ENCODE peak calls at places on chromosome 13, in five cellular contexts. X is mammary epithelial cell, I is DND-41, T is thyroid gland, E is A549. M is an unnamed sample.

GRCh38 chr13:24668511-24668910 is 11.7 kb upstream of the ATP12A start:
- DNase-seq in X (no peak), I (no peak), T (no peak), E (no peak), M (peak; percentile 23)

GRCh38 chr13:19910336-19911072 is 47.1 kb upstream of the ZMYM5 start:
- DNase-seq in X (peak; percentile 88), I (no peak), T (no peak), E (peak; percentile 45), M (no peak)

GRCh38 chr13:27270594-27271520 is at the start of gene RASL11A:
- DNase-seq in X (peak; percentile 83), I (peak; percentile 69), T (peak; percentile 80), E (peak; percentile 80), M (peak; percentile 81)

GRCh38 chr13:109782823-109783411 is 3.5 kb downstream of the IRS2 start:
- DNase-seq in X (no peak), I (no peak), T (no peak), E (no peak), M (no peak)

GRCh38 chr13:107466326-107466725 is 749.0 kb downstream of the LIG4 start:
- DNase-seq in X (no peak), I (no peak), T (no peak), E (no peak), M (no peak)

GRCh38 chr13:99655351-99656091 is 154.2 kb downstream of the TM9SF2 start:
- DNase-seq in X (peak; percentile 73), I (no peak), T (no peak), E (peak; percentile 96), M (no peak)

GRCh38 chr13:112903606-112904195 is 65.3 kb upstream of the MCF2L start:
- DNase-seq in X (no peak), I (no peak), T (peak; percentile 90), E (no peak), M (no peak)

GRCh38 chr13:60699636-60700035 is 302.6 kb downstream of the TDRD3 start:
- DNase-seq in X (no peak), I (no peak), T (no peak), E (no peak), M (no peak)

GRCh38 chr13:100544866-100545683 is 43.5 kb downstream of the GGACT start:
- DNase-seq in X (peak; percentile 8), I (no peak), T (peak; percentile 69), E (no peak), M (peak; percentile 88)

GRCh38 chr13:25886438-25887214 is 165.2 kb downstream of the SHISA2 start:
- DNase-seq in X (peak; percentile 93), I (no peak), T (no peak), E (no peak), M (no peak)

GRCh38 chr13:90099847-90100246 is 1247.6 kb upstream of the MIR17HG start:
- DNase-seq in X (no peak), I (no peak), T (no peak), E (no peak), M (no peak)

GRCh38 chr13:22489771-22490170 is 691.0 kb upstream of the SGCG start:
- DNase-seq in X (no peak), I (no peak), T (no peak), E (no peak), M (no peak)

GRCh38 chr13:113804017-113804702 is 45.1 kb downstream of the TMEM255B start:
- DNase-seq in X (no peak), I (no peak), T (no peak), E (no peak), M (no peak)

GRCh38 chr13:22960827-22961226 is 220.0 kb upstream of the SGCG start:
- DNase-seq in X (no peak), I (no peak), T (no peak), E (no peak), M (no peak)

GRCh38 chr13:59012731-59013130 is 1151.0 kb downstream of the DIAPH3 start:
- DNase-seq in X (no peak), I (no peak), T (no peak), E (no peak), M (no peak)

GRCh38 chr13:19862511-19863313 is 737 bp downstream of the ZMYM5 start:
- DNase-seq in X (peak; percentile 46), I (peak; percentile 39), T (peak; percentile 44), E (peak; percentile 27), M (peak; percentile 35)

GRCh38 chr13:77213644-77214043 is 113.2 kb downstream of the MYCBP2 start:
- DNase-seq in X (no peak), I (no peak), T (no peak), E (peak; percentile 49), M (no peak)

DNA sequence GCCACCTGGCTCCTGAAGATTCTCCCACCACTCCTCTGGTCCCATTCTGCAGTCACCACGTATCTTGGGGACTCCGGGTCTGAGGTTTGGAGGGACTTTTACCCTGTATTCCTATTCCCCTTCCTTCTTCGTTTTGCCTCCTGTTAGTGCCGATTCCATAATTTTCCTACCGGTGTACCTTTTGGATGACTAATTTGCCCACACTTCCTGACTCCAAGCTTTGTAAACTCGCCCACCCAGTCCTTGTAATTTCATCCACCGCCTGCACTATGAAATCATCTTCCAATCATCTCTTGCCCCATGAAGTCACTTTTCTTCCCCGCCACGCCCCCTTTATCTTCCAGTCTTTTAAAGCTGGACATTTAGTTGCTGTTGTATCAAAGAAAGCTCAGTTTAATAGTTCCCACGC is 572 bp downstream of the UCHL3 start:
- DNase-seq in X (peak; percentile 85), I (peak; percentile 19), T (peak; percentile 36), E (peak; percentile 23), M (no peak)
- H3K4me1 ChIP-seq in X (peaks cover 8% of the 10 kb centered on the region), I (peaks cover 41% of the 10 kb centered on the region), T (peaks cover 21% of the 10 kb centered on the region), E (peaks cover 15% of the 10 kb centered on the region), M (peaks cover 10% of the 10 kb centered on the region)

DNA sequence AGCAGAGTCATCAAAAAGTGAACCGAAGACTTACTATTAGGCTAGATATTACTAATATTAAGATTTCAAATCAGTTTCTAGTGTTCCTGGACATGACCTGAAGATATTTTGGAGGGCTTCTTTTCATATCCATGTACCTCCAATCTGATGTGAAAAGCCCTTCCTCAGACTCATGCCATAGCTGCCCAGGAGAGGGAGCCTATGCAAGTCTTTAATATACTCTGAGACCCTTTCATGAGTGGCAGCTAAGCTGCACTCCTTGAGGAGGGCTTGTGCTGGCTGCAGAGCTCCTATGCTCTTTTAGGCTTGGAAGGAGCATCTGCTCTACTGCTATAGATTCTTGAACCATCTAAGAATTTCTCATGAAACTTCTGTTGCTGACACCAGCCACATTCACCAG is 715.3 kb downstream of the OLFM4 start:
- DNase-seq in X (no peak), I (no peak), T (no peak), E (peak; percentile 0), M (no peak)
- TF ChIP-seq CTCF in X (no peak), I (no peak), T (no peak), E (no peak), M (no peak)

GRCh38 chr13:50911051-50911690 is 1.6 kb downstream of the RNASEH2B start:
- DNase-seq in X (peak; percentile 18), I (peak; percentile 40), T (no peak), E (no peak), M (no peak)

GRCh38 chr13:50910483-50910805 is 853 bp downstream of the RNASEH2B start:
- DNase-seq in X (no peak), I (no peak), T (no peak), E (peak; percentile 64), M (no peak)

GRCh38 chr13:50912851-50913250 is 3.3 kb downstream of the RNASEH2B start:
- DNase-seq in X (no peak), I (no peak), T (no peak), E (no peak), M (no peak)

GRCh38 chr13:50914301-50914700 is 4.7 kb downstream of the RNASEH2B start:
- DNase-seq in X (no peak), I (no peak), T (no peak), E (no peak), M (no peak)

DNA sequence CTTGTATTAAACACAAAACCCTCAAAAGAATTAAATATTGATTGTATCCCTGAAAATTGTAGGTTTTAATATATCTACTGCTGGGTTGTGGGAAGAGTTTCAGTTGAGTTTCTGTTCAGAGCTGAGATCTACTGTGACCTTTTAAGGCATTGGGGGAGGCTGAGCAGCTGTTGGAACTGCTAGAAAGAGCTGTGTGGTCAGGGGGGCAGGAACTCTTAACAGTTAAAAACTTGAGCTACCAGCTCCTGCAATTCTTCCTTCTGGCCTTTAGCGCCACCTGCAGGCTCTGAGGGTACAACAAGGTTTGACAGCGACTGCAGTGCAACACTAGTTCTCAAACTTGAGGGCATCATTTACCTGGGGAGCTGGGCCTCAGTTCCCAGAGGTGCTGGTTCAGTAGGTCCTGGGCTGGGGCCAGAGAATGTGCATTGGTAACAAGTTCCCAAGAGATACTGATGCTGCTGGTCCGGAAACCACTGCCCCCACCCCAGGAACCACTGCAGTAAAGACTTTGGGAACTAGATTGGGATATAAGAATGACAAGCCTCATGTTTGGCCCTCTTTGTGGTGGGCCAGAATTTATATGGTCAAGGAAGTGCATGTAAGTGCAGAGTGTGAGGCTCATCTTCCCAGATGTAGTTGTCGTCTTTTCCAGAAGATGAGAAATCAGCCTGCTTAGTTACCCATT is 2.5 kb downstream of the RNASEH2B start:
- DNase-seq in X (peak; percentile 65), I (peak; percentile 98), T (peak; percentile 92), E (peak; percentile 79), M (peak; percentile 84)
- H3K4me1 ChIP-seq in X (peaks cover 22% of the 10 kb centered on the region), I (peaks cover 74% of the 10 kb centered on the region), T (peaks cover 46% of the 10 kb centered on the region), E (peaks cover 18% of the 10 kb centered on the region), M (peaks cover 17% of the 10 kb centered on the region)

DNA sequence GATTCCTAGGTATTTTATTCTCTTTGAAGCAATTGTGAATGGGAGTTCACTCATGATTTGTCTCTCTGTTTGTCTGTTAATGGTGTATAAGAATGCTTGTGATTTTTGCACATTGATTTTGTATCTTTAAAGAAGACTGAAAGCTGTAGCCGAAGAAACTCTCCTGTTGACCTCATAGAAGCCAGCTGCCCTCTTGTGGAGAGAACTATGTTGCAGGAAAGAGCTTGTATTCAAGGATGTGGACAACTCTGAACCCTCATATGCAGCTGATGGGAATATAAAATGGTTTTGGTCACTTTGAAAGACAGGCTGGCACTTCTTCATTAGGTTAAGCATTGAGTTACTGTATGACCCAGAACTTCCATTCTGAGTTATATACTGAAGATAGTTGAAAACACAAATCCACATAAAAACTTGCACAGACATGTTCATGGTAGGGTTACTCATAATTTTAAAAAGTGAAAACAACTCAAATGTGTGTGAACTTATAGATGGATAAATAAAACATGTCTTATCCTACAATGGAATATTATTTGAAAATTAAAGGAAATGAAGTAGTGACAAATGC is 65.8 kb upstream of the SLITRK6 start:
- DNase-seq in X (peak; percentile 28), I (no peak), T (no peak), E (peak; percentile 50), M (no peak)
- TF ChIP-seq CTCF in X (peak; percentile 47), I (peak; percentile 35), T (no peak), E (no peak), M (no peak)

DNA sequence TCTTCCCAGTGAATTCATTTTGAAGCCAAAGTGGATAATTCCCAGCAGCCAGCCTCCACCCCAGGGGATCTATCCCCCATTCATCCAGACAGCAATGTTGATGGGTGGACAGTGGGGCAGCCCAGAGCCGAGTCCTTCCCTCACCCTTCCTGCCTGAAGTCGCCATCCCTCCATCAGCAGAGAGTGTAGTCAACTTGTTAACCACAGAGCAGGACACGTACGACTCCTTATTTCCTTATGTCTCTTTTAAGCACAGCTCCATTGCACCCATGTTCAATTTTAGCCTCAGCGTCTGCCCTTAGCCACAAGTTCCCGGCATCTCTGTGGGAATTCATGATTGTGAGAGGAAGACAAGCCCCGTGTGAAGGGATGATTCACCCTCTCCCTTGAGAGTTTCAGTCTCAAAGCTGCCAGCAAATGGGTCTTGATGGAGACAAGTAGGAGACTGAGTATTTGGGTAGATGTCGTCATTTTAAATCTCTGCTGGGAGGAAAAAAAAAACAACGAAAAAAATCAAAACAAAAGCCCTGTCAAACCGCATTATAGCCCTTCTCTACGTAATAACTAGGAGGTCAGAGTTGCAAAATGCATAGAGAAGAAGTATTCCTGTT is 58.3 kb upstream of the MEDAG start:
- DNase-seq in X (peak; percentile 83), I (no peak), T (no peak), E (no peak), M (no peak)
- H3K4me1 ChIP-seq in X (peaks cover 15% of the 10 kb centered on the region), I (no peaks in the 10 kb centered on the region), T (no peaks in the 10 kb centered on the region), E (peaks cover 10% of the 10 kb centered on the region), M (no peaks in the 10 kb centered on the region)

M was measured in pancreas.